ENCODE peak calls at places on chromosomes 7 and 10, in ten cellular contexts. V is endothelial cell of umbilical vein, A is GM12891, W is HepG2, I is vagina, E is GM12892, Y is esophagus muscularis mucosa, B is transverse colon, C is spleen, X is HL-60. O is an unnamed sample.

GRCh38 chr7:133442818-133443217 is 189.9 kb downstream of the EXOC4 start:
- DNase-seq in V (no peak), A (no peak), W (no peak), I (no peak), E (no peak), Y (no peak), B (no peak), C (no peak), X (no peak), O (no peak)

GRCh38 chr7:96026606-96027005 is 254.3 kb downstream of the DYNC1I1 start:
- DNase-seq in V (no peak), A (no peak), W (no peak), I (no peak), E (no peak), Y (no peak), B (no peak), C (no peak), X (no peak), O (no peak)

GRCh38 chr10:52644678-52645434 is 127.7 kb downstream of the MBL2 start:
- DNase-seq in V (peak), A (no peak), W (peak), I (no peak), E (no peak), Y (no peak), B (peak), C (no peak), X (peak), O (peak)

GRCh38 chr10:16909961-16910794 is 93.0 kb upstream of the RSU1 start:
- DNase-seq in V (peak), A (no peak), W (no peak), I (no peak), E (no peak), Y (no peak), B (no peak), C (no peak), X (peak), O (no peak)

GRCh38 chr7:73907554-73908122 is 46.7 kb downstream of the TMEM270 start:
- DNase-seq in V (no peak), A (no peak), W (no peak), I (peak), E (no peak), Y (no peak), B (no peak), C (peak), X (no peak), O (no peak)

GRCh38 chr7:73638921-73639320 is 14.6 kb upstream of the MLXIPL start:
- DNase-seq in V (no peak), A (no peak), W (no peak), I (no peak), E (no peak), Y (no peak), B (no peak), C (no peak), X (peak), O (no peak)

GRCh38 chr7:18225067-18225466 is 197.4 kb upstream of the PRPS1L1 start:
- DNase-seq in V (no peak), A (no peak), W (no peak), I (no peak), E (no peak), Y (no peak), B (no peak), C (no peak), X (no peak), O (no peak)

GRCh38 chr10:129964611-129965417 is 740 bp upstream of the EBF3 start:
- DNase-seq in V (no peak), A (no peak), W (no peak), I (peak), E (no peak), Y (no peak), B (no peak), C (peak), X (no peak), O (no peak)

GRCh38 chr10:7585228-7585627 is 81.5 kb downstream of the ITIH5 start:
- DNase-seq in V (no peak), A (no peak), W (no peak), I (no peak), E (no peak), Y (no peak), B (no peak), C (peak), X (no peak), O (no peak)

GRCh38 chr7:122306320-122307227 is 2.0 kb upstream of the FEZF1 start:
- DNase-seq in V (no peak), A (no peak), W (no peak), I (no peak), E (no peak), Y (no peak), B (no peak), C (no peak), X (no peak), O (no peak)

GRCh38 chr10:99435986-99436633 is 5.7 kb upstream of the GOT1 start:
- DNase-seq in V (peak), A (no peak), W (peak), I (no peak), E (no peak), Y (no peak), B (no peak), C (no peak), X (no peak), O (peak)

GRCh38 chr7:107219563-107220244 is 50.9 kb downstream of the HBP1 start:
- DNase-seq in V (no peak), A (no peak), W (no peak), I (no peak), E (no peak), Y (no peak), B (no peak), C (no peak), X (no peak), O (no peak)

GRCh38 chr10:71648595-71649320 is 70.8 kb downstream of the C10orf105 start:
- DNase-seq in V (no peak), A (no peak), W (no peak), I (no peak), E (no peak), Y (no peak), B (peak), C (no peak), X (no peak), O (no peak)

GRCh38 chr10:114762811-114763210 is 58.8 kb upstream of the FHIP2A start:
- DNase-seq in V (no peak), A (no peak), W (no peak), I (no peak), E (no peak), Y (no peak), B (no peak), C (no peak), X (no peak), O (no peak)

GRCh38 chr7:69670701-69671100 is 72.4 kb downstream of the AUTS2 start:
- DNase-seq in V (no peak), A (no peak), W (no peak), I (no peak), E (no peak), Y (no peak), B (no peak), C (no peak), X (no peak), O (no peak)

GRCh38 chr10:15562578-15562977 is 157.1 kb downstream of the ITGA8 start:
- DNase-seq in V (no peak), A (no peak), W (no peak), I (no peak), E (no peak), Y (no peak), B (no peak), C (no peak), X (no peak), O (no peak)

GRCh38 chr7:82051641-82052040 is 281.8 kb upstream of the HGF start:
- DNase-seq in V (no peak), A (no peak), W (no peak), I (no peak), E (no peak), Y (no peak), B (no peak), C (no peak), X (no peak), O (no peak)

GRCh38 chr7:100568176-100568935 is 5.3 kb downstream of the SAP25 start:
- DNase-seq in V (no peak), A (no peak), W (peak), I (no peak), E (no peak), Y (no peak), B (peak), C (peak), X (no peak), O (no peak)

GRCh38 chr7:100567751-100568175 is 5.9 kb downstream of the SAP25 start:
- DNase-seq in V (no peak), A (no peak), W (peak), I (no peak), E (no peak), Y (no peak), B (no peak), C (peak), X (no peak), O (no peak)

GRCh38 chr7:100567045-100567730 is 6.5 kb downstream of the SAP25 start:
- DNase-seq in V (no peak), A (no peak), W (no peak), I (no peak), E (no peak), Y (no peak), B (no peak), C (peak), X (no peak), O (no peak)

GRCh38 chr7:100570954-100571828 is 2.5 kb downstream of the SAP25 start:
- DNase-seq in V (no peak), A (no peak), W (peak), I (no peak), E (no peak), Y (no peak), B (no peak), C (peak), X (no peak), O (no peak)

DNA sequence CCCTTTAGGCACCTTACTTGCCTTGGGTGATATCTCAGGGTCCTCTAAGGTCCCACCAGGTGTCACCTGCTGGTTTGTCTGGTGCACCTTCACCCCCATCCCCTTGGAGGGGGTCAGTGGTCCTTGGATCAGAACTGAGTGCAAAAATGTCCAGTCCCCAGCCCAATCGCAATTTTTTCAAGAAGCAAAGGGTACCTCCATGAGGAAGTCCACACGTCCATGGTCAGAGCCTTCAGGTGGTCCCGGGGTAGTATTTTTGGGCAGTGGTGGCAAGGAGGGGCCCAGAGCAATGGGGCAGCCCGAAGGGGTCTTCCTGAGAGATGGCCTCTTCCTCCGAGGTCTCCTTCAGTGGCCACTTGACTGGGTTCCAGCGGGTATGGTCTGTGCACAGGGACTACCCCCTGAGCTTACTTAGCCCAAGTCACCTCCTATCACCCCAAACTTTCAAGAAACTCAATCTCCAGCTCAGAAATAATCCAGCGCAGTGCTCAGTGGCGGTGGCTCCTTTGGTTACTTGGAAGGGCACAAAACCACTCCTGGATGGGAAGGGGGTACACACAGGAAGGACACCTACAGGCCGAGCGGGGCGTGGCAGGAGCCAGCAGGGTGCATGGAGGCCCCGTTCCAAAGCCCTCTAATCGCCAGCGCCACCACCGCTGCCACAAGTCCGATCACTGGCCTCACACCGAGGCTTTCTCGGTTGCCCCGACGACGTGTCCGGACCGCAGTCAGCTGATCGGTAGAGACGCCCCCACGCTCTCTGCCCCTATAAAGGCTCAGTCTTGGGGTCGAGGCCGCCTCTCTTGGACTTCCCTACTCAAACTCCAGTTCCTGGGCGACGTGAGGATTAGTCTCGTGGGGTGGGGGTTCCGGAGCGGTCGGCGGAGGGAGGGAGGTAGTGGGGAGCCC is 4.5 kb downstream of the SAP25 start:
- DNase-seq in V (peak), A (no peak), W (peak), I (no peak), E (peak), Y (no peak), B (peak), C (peak), X (peak), O (no peak)
- TF ChIP-seq POLR2AphosphoS5 in V (no peak), A (no peak), W (peak), I (no peak), E (no peak), Y (no peak), B (no peak), C (peak), X (no peak), O (peak)

DNA sequence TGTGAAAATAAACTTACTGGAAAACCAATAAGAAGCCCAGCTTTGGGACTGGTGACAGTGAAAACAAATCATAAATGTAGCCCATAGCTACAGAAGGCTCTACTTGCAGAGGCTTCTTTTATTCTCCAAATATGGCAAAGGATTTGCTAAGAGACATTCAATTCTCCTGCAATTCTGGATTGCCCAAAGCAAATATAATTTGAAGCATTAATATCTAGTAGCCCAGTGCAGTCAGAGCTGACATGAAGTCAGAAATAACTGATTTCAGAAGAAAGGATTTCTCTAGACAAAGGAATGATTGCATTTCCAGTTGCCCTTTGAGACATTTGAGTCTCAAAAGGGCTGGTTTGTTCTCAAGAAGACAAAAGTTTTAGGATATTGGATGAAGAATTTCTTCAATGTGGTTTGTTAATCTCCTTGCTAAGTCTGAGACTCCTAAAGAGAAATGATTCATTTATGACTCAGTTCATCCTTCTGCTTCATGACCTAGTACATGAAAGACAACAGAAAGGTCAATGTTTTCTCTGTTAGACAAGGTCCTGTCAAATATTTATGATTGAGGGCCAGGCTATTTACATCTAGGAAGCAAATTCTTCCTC is 27.8 kb downstream of the PPP1R3C start:
- DNase-seq in V (peak), A (no peak), W (no peak), I (no peak), E (no peak), Y (no peak), B (no peak), C (no peak), X (no peak), O (no peak)
- TF ChIP-seq POLR2AphosphoS5 in V (no peak), A (no peak), W (no peak), I (no peak), E (no peak), Y (no peak), B (no peak), C (no peak), X (no peak), O (no peak)

GRCh38 chr10:22043327-22043633 is 39.8 kb upstream of the DNAJC1 start:
- DNase-seq in V (no peak), A (no peak), W (no peak), I (no peak), E (no peak), Y (no peak), B (no peak), C (no peak), X (no peak), O (no peak)
- TF ChIP-seq POLR2AphosphoS5 in V (no peak), A (no peak), W (no peak), I (no peak), E (no peak), Y (no peak), B (no peak), C (no peak), X (no peak), O (no peak)

DNA sequence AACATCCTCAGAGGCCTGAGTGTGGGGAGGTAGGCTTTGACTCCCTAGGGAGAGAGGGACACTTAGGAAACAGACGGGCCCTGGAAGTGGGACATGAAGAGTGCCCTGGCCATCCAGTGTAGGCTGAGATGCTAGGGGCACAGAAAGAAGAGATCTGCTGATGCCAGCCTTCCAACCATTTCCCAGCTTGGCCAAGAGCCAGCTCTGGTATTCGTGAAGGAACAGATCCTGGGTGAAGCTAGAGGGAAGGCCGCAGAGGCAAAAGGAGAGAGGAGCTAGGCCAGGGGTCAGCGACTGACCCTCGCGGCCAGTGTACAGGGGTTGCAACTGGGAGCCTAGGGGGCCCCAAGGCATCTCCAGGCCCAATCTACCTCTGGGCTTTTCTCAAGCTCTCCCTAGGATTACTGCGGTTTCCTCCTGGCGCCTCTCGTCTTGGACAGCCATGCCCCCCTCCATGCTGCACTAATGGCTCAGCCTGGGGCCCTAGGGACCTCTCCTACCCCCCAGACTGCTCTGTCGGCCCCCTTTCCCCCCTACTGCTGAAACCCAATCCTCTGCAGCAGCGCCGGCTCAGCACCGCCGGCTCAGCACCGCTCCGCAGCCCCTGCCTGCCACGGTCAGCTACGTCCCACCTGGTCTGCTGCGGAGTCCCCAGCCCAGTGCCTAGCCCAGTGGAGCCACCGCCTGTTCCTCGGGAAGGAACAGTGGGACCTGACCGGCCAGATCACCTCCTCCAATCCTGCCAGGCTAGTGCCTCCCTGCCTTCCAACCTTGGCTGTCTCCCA is at the start of gene ASIC3:
- DNase-seq in V (no peak), A (no peak), W (no peak), I (no peak), E (no peak), Y (no peak), B (no peak), C (no peak), X (no peak), O (no peak)
- TF ChIP-seq POLR2AphosphoS5 in V (no peak), A (no peak), W (no peak), I (no peak), E (no peak), Y (no peak), B (no peak), C (no peak), X (no peak), O (no peak)

GRCh38 chr7:55071411-55072188 is 52.8 kb downstream of the EGFR start:
- DNase-seq in V (no peak), A (no peak), W (no peak), I (peak), E (no peak), Y (no peak), B (no peak), C (no peak), X (no peak), O (no peak)
- TF ChIP-seq POLR2AphosphoS5 in V (no peak), A (no peak), W (no peak), I (no peak), E (no peak), Y (peak), B (peak), C (no peak), X (no peak), O (no peak)

GRCh38 chr7:45919947-45920542 is 1.0 kb downstream of the IGFBP3 start:
- DNase-seq in V (no peak), A (no peak), W (no peak), I (no peak), E (no peak), Y (peak), B (no peak), C (no peak), X (no peak), O (no peak)

GRCh38 chr7:45921381-45921698 is 268 bp upstream of the IGFBP3 start:
- DNase-seq in V (no peak), A (no peak), W (no peak), I (no peak), E (no peak), Y (peak), B (no peak), C (no peak), X (no peak), O (no peak)

GRCh38 chr7:45919231-45919825 is 1.7 kb downstream of the IGFBP3 start:
- DNase-seq in V (no peak), A (no peak), W (no peak), I (no peak), E (no peak), Y (no peak), B (no peak), C (no peak), X (no peak), O (no peak)

GRCh38 chr7:45921699-45922519 is 837 bp upstream of the IGFBP3 start:
- DNase-seq in V (peak), A (no peak), W (peak), I (no peak), E (no peak), Y (peak), B (peak), C (no peak), X (no peak), O (peak)

GRCh38 chr7:45920543-45921380 is at the start of gene IGFBP3:
- DNase-seq in V (peak), A (no peak), W (no peak), I (no peak), E (no peak), Y (peak), B (no peak), C (no peak), X (no peak), O (no peak)
- TF ChIP-seq POLR2AphosphoS5 in V (no peak), A (no peak), W (no peak), I (no peak), E (no peak), Y (peak), B (no peak), C (peak), X (no peak), O (no peak)

GRCh38 chr10:19815478-19816419 is 483 bp upstream of the PLXDC2 start:
- DNase-seq in V (no peak), A (no peak), W (no peak), I (no peak), E (no peak), Y (peak), B (peak), C (peak), X (no peak), O (no peak)

GRCh38 chr10:19817251-19818046 is 1.2 kb downstream of the PLXDC2 start:
- DNase-seq in V (no peak), A (no peak), W (no peak), I (no peak), E (no peak), Y (no peak), B (peak), C (peak), X (no peak), O (no peak)

GRCh38 chr10:19815036-19815435 is 1.2 kb upstream of the PLXDC2 start:
- DNase-seq in V (no peak), A (no peak), W (no peak), I (no peak), E (no peak), Y (no peak), B (no peak), C (no peak), X (no peak), O (no peak)

GRCh38 chr10:19819419-19820033 is 3.3 kb downstream of the PLXDC2 start:
- DNase-seq in V (peak), A (no peak), W (peak), I (no peak), E (no peak), Y (no peak), B (peak), C (no peak), X (peak), O (no peak)

DNA sequence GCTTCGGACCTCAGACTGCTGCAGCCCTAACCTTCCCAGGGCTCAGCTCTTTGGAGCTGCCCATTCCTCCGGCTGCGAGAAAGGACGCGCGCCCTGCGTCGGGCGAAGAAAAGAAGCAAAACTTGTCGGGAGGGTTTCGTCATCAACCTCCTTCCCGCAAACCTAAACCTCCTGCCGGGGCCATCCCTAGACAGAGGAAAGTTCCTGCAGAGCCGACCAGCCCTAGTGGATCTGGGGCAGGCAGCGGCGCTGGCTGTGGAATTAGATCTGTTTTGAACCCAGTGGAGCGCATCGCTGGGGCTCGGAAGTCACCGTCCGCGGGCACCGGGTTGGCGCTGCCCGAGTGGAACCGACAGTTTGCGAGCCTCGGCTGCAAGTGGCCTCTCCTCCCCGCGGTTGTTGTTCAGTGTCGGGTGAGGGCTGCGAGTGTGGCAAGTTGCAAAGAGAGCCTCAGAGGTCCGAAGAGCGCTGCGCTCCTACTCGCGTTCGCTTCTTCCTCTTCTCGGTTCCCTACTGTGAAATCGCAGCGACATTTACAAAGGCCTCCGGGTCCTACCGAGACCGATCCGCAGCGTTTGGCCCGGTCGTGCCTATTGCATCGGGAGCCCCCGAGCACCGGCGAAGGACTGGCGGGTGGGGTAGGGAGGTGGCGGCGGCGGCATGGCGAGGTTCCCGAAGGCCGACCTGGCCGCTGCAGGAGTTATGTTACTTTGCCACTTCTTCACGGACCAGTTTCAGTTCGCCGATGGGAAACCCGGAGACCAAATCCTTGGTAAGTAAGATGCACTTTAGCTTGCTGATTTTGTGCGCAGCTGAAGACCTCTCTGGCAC is at the start of gene PLXDC2:
- DNase-seq in V (peak), A (no peak), W (no peak), I (no peak), E (no peak), Y (peak), B (peak), C (peak), X (peak), O (no peak)
- TF ChIP-seq POLR2AphosphoS5 in V (no peak), A (no peak), W (no peak), I (no peak), E (no peak), Y (peak), B (peak), C (peak), X (no peak), O (no peak)